ENCODE peak calls at places on chromosome 19, in five cellular contexts. I is cardiac muscle cell, Q is foreskin fibroblast, K is Calu3, J is fibroblast of villous mesenchyme. N is an unnamed sample.

GRCh38 chr19:17127671-17128070 is 52.1 kb downstream of the MYO9B start:
- DNase-seq in J (no peak), I (no peak), Q (no peak), K (no peak), N (no peak)

GRCh38 chr19:3586124-3586626 is 897 bp downstream of the GIPC3 start:
- DNase-seq in Q (no peak), J (no peak), K (no peak), I (no peak), N (peak)

GRCh38 chr19:6613711-6614110 is 22.8 kb upstream of the CD70 start:
- DNase-seq in J (no peak), Q (no peak), K (no peak), I (peak), N (no peak)

GRCh38 chr19:13637664-13638063 is 126.7 kb upstream of the MRI1 start:
- DNase-seq in K (no peak), Q (peak), I (no peak), J (no peak), N (no peak)

GRCh38 chr19:7703332-7703731 is 1.4 kb upstream of the FCER2 start:
- DNase-seq in I (no peak), K (no peak), Q (no peak), J (no peak), N (no peak)

GRCh38 chr19:17112271-17112670 is 36.7 kb downstream of the MYO9B start:
- DNase-seq in I (no peak), Q (no peak), J (no peak), K (no peak), N (no peak)

GRCh38 chr19:5586300-5587070 is 18.7 kb upstream of the TINCR start:
- DNase-seq in I (no peak), J (no peak), K (no peak), Q (no peak), N (no peak)

GRCh38 chr19:7415163-7415856 is 66.6 kb downstream of the ARHGEF18 start:
- DNase-seq in Q (no peak), K (no peak), J (peak), I (peak), N (no peak)

GRCh38 chr19:41323430-41324125 is 13.6 kb downstream of the CCDC97 start:
- DNase-seq in K (peak), Q (peak), I (peak), J (peak), N (no peak)

GRCh38 chr19:50003810-50004419 is 21.3 kb downstream of the VRK3 start:
- DNase-seq in K (peak), J (peak), I (peak), Q (peak), N (no peak)

GRCh38 chr19:10471909-10472308 is 31.2 kb downstream of the KEAP1 start:
- DNase-seq in Q (no peak), J (peak), K (no peak), I (peak), N (no peak)

GRCh38 chr19:29583196-29584006 is 22.7 kb upstream of the POP4 start:
- DNase-seq in Q (no peak), I (peak), K (no peak), J (no peak), N (no peak)

GRCh38 chr19:20162821-20163220 is 4.2 kb upstream of the ZNF486 start:
- DNase-seq in K (no peak), I (no peak), J (no peak), Q (no peak), N (no peak)

GRCh38 chr19:56476671-56477428 is at the start of gene ZNF667:
- DNase-seq in K (no peak), I (peak), Q (peak), J (peak), N (no peak)

GRCh38 chr19:43820098-43820860 is 6.8 kb upstream of the ZNF283 start:
- DNase-seq in Q (peak), K (peak), J (peak), I (peak), N (no peak)

GRCh38 chr19:7349961-7350711 is 1.4 kb downstream of the ARHGEF18 start:
- DNase-seq in I (no peak), Q (no peak), J (no peak), K (no peak), N (no peak)

GRCh38 chr19:32407004-32407992 is 1.7 kb downstream of the DPY19L3 start:
- DNase-seq in I (peak), K (no peak), J (peak), Q (peak), N (no peak)

GRCh38 chr19:38442736-38443135 is 9.2 kb downstream of the RYR1 start:
- DNase-seq in I (no peak), K (no peak), Q (no peak), J (no peak), N (no peak)

GRCh38 chr19:38559428-38560401 is 58.0 kb downstream of the MAP4K1 start:
- DNase-seq in I (no peak), Q (no peak), K (no peak), J (peak), N (no peak)

GRCh38 chr19:38277969-38278680 is 13.8 kb downstream of the SPINT2 start:
- DNase-seq in I (peak), J (peak), K (no peak), Q (peak), N (no peak)

GRCh38 chr19:7894612-7895309 is 6.5 kb downstream of the LRRC8E start:
- DNase-seq in K (peak), I (no peak), Q (no peak), J (no peak), N (no peak)

GRCh38 chr19:38049105-38049649 is 142.2 kb downstream of the SIPA1L3 start:
- DNase-seq in I (peak), Q (peak), K (no peak), J (peak), N (no peak)

GRCh38 chr19:51607077-51607476 is 23.1 kb downstream of the SIGLEC5 start:
- DNase-seq in K (no peak), J (no peak), I (no peak), Q (no peak), N (no peak)

GRCh38 chr19:5492813-5493409 is 37.7 kb downstream of the ZNRF4 start:
- DNase-seq in I (no peak), Q (no peak), J (no peak), K (no peak), N (peak)

GRCh38 chr19:18605546-18606280 is 886 bp downstream of the CRLF1 start:
- DNase-seq in Q (no peak), J (no peak), K (no peak), I (no peak), N (no peak)

GRCh38 chr19:5718579-5719273 is 1.2 kb downstream of the LONP1 start:
- DNase-seq in Q (peak), K (peak), J (peak), I (peak), N (no peak)

GRCh38 chr19:45413497-45413896 is 7.1 kb downstream of the POLR1G start:
- DNase-seq in K (no peak), J (peak), I (no peak), Q (no peak), N (no peak)

GRCh38 chr19:17359905-17360800 is 17.0 kb downstream of the PLVAP start:
- DNase-seq in Q (no peak), I (no peak), K (no peak), J (no peak), N (no peak)

GRCh38 chr19:41112728-41113290 is 1.4 kb upstream of the CYP2F1 start:
- DNase-seq in Q (no peak), I (no peak), K (peak), J (no peak), N (no peak)

GRCh38 chr19:4183967-4184717 is 1.7 kb downstream of the ANKRD24 start:
- DNase-seq in K (no peak), J (no peak), I (no peak), Q (no peak), N (no peak)

GRCh38 chr19:13018037-13018914 is 23.0 kb downstream of the NFIX start:
- DNase-seq in Q (no peak), K (no peak), I (peak), J (peak), N (no peak)

GRCh38 chr19:14758816-14759215 is 19.5 kb downstream of the ADGRE2 start:
- DNase-seq in J (no peak), Q (no peak), I (no peak), K (peak), N (no peak)

GRCh38 chr19:1505012-1505411 is 7.8 kb downstream of the ADAMTSL5 start:
- DNase-seq in K (no peak), J (no peak), Q (no peak), I (no peak), N (no peak)

GRCh38 chr19:1503925-1504430 is 8.8 kb downstream of the ADAMTSL5 start:
- DNase-seq in J (no peak), K (no peak), Q (no peak), I (no peak), N (no peak)

GRCh38 chr19:1501200-1501595 is 10.2 kb downstream of the REEP6 start:
- DNase-seq in K (peak), J (no peak), Q (no peak), I (no peak), N (no peak)

GRCh38 chr19:1502433-1503088 is 10.3 kb downstream of the ADAMTSL5 start:
- DNase-seq in J (no peak), K (no peak), Q (no peak), I (no peak), N (no peak)

DNA sequence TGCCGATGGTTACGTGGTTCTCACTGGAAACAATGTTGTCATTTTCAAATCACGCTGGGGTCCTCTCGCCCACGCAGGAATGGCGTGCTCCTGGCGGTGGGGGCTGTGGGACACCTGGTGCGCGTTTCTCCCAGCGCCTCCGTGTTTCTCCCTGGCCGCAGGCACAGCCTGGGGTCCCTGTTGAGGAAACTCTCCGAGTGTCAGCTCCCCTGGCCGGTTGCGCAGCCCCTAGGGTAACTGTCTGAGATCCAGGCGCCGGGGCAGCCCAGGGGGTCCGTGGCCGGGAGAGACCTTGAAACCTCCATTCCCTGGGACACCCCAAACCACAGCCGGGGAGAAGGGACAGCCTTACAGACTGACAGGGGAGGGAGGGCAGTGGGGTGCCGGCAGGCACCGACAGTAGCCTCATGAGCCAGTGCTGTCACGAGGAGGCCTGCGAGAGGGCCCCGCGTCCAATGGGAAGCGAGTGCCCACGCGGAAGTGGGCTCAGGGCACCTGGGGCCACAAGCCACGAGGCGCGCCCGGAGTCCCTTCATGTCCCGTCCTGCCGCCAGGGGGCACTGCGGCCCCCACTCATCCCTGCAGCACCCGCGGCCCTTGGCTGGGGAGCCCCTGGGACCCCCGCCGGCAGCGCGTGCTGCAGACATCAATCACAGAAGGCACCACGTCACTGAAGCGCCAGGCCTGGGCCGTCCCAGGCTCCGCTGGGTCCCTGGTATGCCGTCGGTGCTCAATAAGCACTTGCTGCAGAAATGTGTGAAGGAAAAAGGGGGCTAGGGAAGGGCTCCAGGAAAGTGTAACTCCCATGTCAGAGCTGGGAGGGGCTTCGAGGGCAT is 9.5 kb downstream of the ADAMTSL5 start:
- DNase-seq in I (peak), K (peak), Q (peak), J (peak), N (peak)
- TF ChIP-seq CTCF in I (peak), K (peak), Q (peak), J (peak), N (peak)

GRCh38 chr19:58380736-58381459 is at the start of gene ZNF837:
- DNase-seq in I (peak), K (peak), J (peak), Q (peak), N (peak)

GRCh38 chr19:58379276-58379675 is 1.6 kb downstream of the ZNF837 start:
- DNase-seq in J (no peak), I (no peak), Q (no peak), K (no peak), N (no peak)

GRCh38 chr19:58380037-58380735 is 644 bp downstream of the ZNF837 start:
- DNase-seq in Q (no peak), I (no peak), K (no peak), J (no peak), N (no peak)

GRCh38 chr19:58382997-58383603 is 2.3 kb upstream of the ZNF837 start:
- DNase-seq in I (no peak), J (no peak), K (no peak), Q (no peak), N (no peak)

DNA sequence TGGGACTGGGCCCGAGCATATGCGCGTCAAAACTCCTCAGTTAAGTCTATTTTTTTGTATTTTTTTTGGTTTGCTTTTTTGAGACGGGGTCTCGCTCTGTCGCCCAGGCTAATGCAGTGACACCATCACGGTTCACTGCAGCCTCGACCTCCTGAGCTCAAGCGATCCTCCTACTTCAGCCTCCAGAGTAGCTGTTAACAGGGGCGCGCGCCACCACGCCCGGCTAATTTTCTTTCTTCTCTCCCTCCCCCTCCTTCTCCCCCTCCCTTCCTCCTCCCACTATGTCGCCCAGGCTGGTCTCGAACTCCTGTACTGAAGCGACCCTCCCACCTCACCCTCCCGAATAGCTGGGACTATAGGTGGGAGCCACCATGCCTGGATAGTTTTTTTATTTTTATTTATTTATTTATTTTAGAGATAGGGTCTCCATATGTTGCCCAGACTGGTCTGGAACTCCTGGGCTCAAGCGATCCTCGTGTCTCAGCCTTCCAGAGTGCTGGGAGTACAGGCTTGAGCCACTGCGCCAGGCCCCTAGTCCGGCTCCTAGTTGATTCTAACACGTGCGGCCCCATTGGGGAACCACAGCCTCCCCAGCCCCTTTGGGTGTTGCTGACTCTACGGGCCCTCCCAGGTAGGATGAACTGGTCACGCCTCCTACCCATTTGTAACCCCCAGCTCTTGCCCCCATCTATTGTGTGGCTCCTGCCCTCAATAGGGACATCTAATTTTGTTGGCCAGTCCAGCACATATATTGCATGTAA is 810 bp upstream of the ZNF837 start:
- DNase-seq in Q (no peak), I (no peak), K (no peak), J (no peak), N (no peak)
- TF ChIP-seq CTCF in Q (no peak), I (no peak), K (no peak), J (no peak), N (no peak)

DNA sequence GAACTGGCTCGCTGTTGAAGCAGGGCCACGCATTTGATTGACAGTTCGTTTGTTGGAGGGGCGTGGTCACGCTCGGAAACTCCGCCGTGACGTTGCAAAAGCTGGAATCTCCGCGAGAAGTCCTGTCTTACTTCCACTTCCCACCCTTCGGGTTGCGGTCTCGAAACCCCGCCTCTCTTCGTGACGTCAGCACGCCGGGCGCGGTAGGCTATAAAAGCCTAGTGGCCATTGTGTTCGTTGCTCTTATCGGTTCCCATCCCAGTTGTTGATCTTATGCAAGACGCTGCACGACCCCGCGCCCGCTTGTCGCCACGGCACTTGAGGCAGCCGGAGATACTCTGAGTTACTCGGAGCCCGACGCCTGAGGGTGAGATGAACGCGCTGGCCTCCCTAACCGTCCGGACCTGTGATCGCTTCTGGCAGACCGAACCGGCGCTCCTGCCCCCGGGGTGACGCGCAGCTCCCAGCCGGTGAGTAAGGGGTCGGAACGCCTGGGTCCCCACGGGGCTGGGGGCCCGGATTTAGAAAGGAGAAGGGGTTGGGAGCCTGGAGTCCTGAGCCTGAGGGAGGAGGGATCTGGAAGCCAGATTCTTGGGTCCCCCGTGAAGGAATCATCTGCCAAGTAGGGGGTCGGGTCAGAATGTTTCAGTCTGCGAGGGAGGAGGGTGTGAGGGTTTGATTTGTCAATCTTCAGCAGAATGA is at the start of gene PPP1R15A:
- DNase-seq in K (peak), I (peak), Q (peak), J (peak), N (peak)
- TF ChIP-seq CTCF in K (no peak), I (no peak), Q (no peak), J (no peak), N (peak)

DNA sequence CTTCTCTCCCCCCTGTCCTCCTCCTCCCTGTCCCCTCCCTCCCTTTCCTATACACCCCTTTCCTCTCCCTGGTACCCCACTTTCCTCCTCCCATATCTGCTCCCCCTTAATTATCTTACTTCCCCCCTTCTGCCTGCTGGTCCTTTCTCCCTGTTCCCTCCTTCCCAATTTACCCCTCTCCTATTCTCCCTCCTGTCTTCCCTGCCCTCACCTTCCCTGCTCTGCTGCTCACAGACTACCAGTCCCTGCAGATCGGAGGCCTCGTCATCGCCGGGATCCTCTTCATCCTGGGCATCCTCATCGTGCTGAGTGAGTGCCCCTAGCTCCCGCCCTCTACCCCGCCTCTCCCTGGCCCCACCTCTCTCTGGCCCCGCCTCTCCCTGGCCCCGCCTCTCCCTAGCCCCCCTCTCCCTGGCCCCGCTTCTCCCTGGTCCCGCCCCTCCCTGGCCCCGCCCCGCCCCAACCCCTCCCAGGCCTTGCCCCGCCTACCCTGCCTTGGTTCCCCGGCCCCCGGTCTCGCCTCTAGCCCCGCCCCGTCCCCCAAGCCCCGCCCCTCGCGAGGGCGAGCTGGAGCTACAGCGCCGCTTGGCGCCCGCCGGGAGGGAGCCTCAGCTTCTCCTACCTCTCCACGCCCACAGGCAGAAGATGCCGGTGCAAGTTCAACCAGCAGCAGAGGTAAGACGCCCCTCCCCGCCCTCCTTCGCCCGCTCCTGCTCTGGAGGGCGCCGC is 2.0 kb upstream of the FXYD7 start:
- DNase-seq in Q (peak), J (peak), I (peak), K (peak), N (peak)
- TF ChIP-seq CTCF in Q (peak), J (peak), I (peak), K (peak), N (peak)